ENCODE peak calls at places on chromosome 18, in nine cellular contexts. Y, T, U, E, W, P, S, C and G are unnamed samples.

GRCh38 chr18:45335644-45336043 is 279.6 kb upstream of the SLC14A2 start:
- DNase-seq in T (no peak), C (no peak), E (peak), W (no peak), S (no peak), Y (no peak), U (no peak), P (no peak), G (no peak)

GRCh38 chr18:68417826-68418225 is 297.1 kb downstream of the TMX3 start:
- DNase-seq in S (no peak), U (no peak), P (no peak), C (no peak), W (no peak), E (no peak), T (no peak), Y (no peak), G (no peak)

GRCh38 chr18:57775937-57776336 is 27.2 kb downstream of the ATP8B1 start:
- DNase-seq in E (no peak), S (no peak), P (no peak), W (no peak), T (no peak), Y (no peak), U (no peak), C (no peak), G (no peak)

GRCh38 chr18:60446821-60447220 is 74.2 kb upstream of the MC4R start:
- DNase-seq in C (no peak), W (no peak), P (no peak), T (no peak), Y (no peak), E (no peak), U (no peak), S (no peak), G (no peak)

GRCh38 chr18:13159579-13159978 is 59.0 kb upstream of the LDLRAD4 start:
- DNase-seq in W (peak), U (no peak), C (peak), T (peak), S (no peak), E (no peak), P (no peak), Y (no peak), G (no peak)

GRCh38 chr18:23356416-23356815 is 96.7 kb upstream of the RIOK3 start:
- DNase-seq in U (no peak), E (no peak), Y (no peak), C (no peak), W (no peak), S (no peak), P (no peak), T (peak), G (no peak)

GRCh38 chr18:55642191-55642590 is 54.2 kb upstream of the TCF4 start:
- DNase-seq in T (no peak), U (no peak), C (no peak), E (no peak), P (no peak), S (no peak), W (no peak), Y (no peak), G (no peak)

GRCh38 chr18:13397504-13398163 is 179.1 kb downstream of the LDLRAD4 start:
- DNase-seq in S (no peak), Y (no peak), W (no peak), E (no peak), T (no peak), C (no peak), U (no peak), P (no peak), G (no peak)

GRCh38 chr18:57959278-57959677 is 84.7 kb upstream of the NEDD4L start:
- DNase-seq in P (peak), W (no peak), E (peak), T (peak), S (no peak), C (peak), Y (peak), U (no peak), G (no peak)

GRCh38 chr18:12239426-12239825 is 14.7 kb upstream of the CIDEA start:
- DNase-seq in E (no peak), U (no peak), S (no peak), W (peak), T (no peak), P (no peak), Y (no peak), C (no peak), G (no peak)

GRCh38 chr18:59748628-59749360 is 51.6 kb upstream of the CCBE1 start:
- DNase-seq in S (no peak), U (no peak), Y (no peak), C (no peak), T (no peak), W (no peak), P (no peak), E (no peak), G (no peak)

GRCh38 chr18:31512203-31512764 is 14.3 kb downstream of the DSG2 start:
- DNase-seq in Y (peak), W (no peak), S (no peak), T (peak), U (no peak), C (peak), P (peak), E (no peak), G (no peak)

GRCh38 chr18:54086863-54087262 is 137.6 kb downstream of the MBD2 start:
- DNase-seq in S (no peak), T (no peak), U (no peak), C (no peak), Y (no peak), P (no peak), E (no peak), W (no peak), G (no peak)

GRCh38 chr18:45566025-45566740 is 49.1 kb upstream of the SLC14A2 start:
- DNase-seq in P (no peak), Y (no peak), T (no peak), W (no peak), E (no peak), U (no peak), C (no peak), S (peak), G (no peak)

GRCh38 chr18:56770873-56771272 is 119.7 kb downstream of the WDR7 start:
- DNase-seq in E (no peak), T (no peak), W (no peak), C (no peak), P (no peak), S (no peak), U (no peak), Y (no peak), G (no peak)

GRCh38 chr18:23459530-23459921 is 6.4 kb downstream of the RIOK3 start:
- DNase-seq in E (no peak), Y (no peak), T (peak), U (no peak), C (no peak), W (no peak), S (no peak), P (no peak), G (no peak)

GRCh38 chr18:5521000-5521399 is 22.8 kb downstream of the EPB41L3 start:
- DNase-seq in T (no peak), P (no peak), S (no peak), Y (no peak), C (no peak), W (no peak), U (no peak), E (no peak), G (no peak)

GRCh38 chr18:11343096-11343495 is 193.7 kb upstream of the PIEZO2 start:
- DNase-seq in W (no peak), T (no peak), C (no peak), P (no peak), E (no peak), S (no peak), Y (no peak), U (no peak), G (no peak)

GRCh38 chr18:47075098-47075883 is 39.9 kb upstream of the ELOA2 start:
- DNase-seq in S (no peak), T (no peak), E (no peak), Y (no peak), C (peak), U (no peak), W (no peak), P (peak), G (no peak)

GRCh38 chr18:50099725-50100414 is 95.1 kb downstream of the MYO5B start:
- DNase-seq in W (no peak), T (no peak), E (no peak), U (peak), P (no peak), C (no peak), Y (no peak), S (no peak), G (no peak)

GRCh38 chr18:58067611-58068010 is 23.6 kb downstream of the NEDD4L start:
- DNase-seq in S (no peak), C (no peak), Y (no peak), P (no peak), W (no peak), T (no peak), U (no peak), E (no peak), G (no peak)

GRCh38 chr18:55109818-55110414 is 150.7 kb upstream of the CCDC68 start:
- DNase-seq in T (no peak), Y (no peak), E (no peak), S (no peak), C (no peak), U (no peak), P (no peak), W (no peak), G (no peak)

DNA sequence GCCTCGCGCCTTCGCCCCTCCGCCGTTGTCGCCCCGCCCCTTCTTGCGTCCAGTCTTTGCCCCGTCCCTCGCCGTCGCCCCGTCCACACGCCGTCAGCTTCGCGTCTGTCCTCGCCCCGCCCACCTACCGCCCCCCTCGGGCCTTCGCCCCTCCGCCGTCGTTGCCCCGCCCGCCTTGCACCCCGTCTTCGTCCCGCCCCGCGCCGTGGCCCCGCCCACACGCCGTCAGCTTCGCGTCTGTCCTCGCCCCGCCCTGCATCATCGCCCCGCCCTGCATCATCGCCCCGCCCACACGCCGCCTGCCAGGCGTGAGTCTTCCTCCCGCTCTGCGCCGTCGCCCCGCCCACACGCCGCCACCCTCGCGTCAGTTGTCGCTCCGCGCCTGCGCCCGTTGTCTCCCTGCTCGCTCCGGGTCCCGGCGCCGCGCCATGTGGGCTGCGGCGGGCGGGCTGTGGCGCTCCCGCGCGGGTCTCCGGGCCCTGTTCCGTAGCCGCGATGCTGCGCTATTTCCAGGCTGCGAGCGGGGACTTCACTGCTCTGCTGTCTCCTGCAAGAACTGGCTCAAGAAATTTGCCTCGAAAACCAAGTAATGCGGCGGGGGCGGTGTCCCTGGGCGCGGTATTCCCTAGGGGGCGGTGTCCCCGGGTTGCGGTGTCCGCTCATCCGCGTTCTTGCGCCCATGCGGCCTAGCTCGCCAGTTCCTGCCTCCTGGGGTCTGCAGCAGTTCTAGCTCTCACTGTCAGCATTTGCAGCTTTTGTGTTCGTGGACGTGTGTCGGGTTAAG is at the start of gene RBFA:
- DNase-seq in U (peak), Y (peak), S (peak), W (peak), E (peak), P (peak), T (peak), C (peak), G (peak)
- TF ChIP-seq POLR2A in U (peak), Y (no peak), S (peak), W (peak), E (no peak), P (peak), T (peak), C (peak), G (no peak)

GRCh38 chr18:8212893-8213805 is 396.1 kb upstream of the RAB12 start:
- DNase-seq in S (no peak), P (no peak), E (no peak), W (no peak), U (no peak), T (no peak), Y (no peak), C (peak), G (no peak)

GRCh38 chr18:8215741-8216140 is 393.5 kb upstream of the RAB12 start:
- DNase-seq in P (no peak), U (no peak), E (no peak), W (no peak), S (no peak), C (no peak), T (no peak), Y (no peak), G (no peak)

GRCh38 chr18:8218263-8218662 is 391.0 kb upstream of the RAB12 start:
- DNase-seq in Y (no peak), T (no peak), E (no peak), P (no peak), W (no peak), S (no peak), U (no peak), C (no peak), G (no peak)

DNA sequence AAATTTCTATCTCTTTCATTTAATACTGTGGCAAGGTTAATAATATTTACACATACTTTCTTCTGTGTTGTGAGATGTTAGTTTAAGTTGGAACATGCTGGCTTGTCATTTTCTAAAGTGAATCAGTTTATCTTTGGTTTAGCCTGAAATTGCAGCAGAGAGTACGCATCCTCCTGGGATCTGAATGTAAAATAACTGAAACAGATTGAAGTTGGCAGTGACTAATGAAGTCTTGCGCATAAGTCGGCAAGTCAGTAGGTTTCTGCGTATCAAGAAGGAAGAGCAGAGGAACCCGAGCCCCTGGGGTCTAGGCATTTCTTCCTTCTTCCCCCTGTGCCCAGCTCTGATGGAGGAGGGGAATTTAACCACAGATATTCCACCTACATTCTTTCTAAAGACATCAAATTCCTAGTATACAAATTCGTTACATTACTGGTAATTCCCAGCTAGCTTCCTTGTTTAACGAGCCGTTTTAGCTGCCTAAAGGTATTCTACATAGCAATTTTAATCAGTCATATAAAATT is 392.1 kb upstream of the RAB12 start:
- DNase-seq in W (no peak), T (no peak), E (no peak), P (no peak), S (no peak), Y (no peak), C (no peak), U (no peak), G (no peak)
- TF ChIP-seq POLR2A in W (no peak), T (no peak), E (no peak), P (no peak), S (no peak), Y (no peak), C (no peak), U (no peak), G (no peak)

GRCh38 chr18:79570266-79571201 is 109.1 kb upstream of the CTDP1 start:
- DNase-seq in S (peak), P (peak), E (peak), Y (no peak), U (no peak), C (peak), W (no peak), T (no peak), G (no peak)
- TF ChIP-seq POLR2A in S (no peak), P (no peak), E (no peak), Y (no peak), U (no peak), C (no peak), W (no peak), T (no peak), G (no peak)

DNA sequence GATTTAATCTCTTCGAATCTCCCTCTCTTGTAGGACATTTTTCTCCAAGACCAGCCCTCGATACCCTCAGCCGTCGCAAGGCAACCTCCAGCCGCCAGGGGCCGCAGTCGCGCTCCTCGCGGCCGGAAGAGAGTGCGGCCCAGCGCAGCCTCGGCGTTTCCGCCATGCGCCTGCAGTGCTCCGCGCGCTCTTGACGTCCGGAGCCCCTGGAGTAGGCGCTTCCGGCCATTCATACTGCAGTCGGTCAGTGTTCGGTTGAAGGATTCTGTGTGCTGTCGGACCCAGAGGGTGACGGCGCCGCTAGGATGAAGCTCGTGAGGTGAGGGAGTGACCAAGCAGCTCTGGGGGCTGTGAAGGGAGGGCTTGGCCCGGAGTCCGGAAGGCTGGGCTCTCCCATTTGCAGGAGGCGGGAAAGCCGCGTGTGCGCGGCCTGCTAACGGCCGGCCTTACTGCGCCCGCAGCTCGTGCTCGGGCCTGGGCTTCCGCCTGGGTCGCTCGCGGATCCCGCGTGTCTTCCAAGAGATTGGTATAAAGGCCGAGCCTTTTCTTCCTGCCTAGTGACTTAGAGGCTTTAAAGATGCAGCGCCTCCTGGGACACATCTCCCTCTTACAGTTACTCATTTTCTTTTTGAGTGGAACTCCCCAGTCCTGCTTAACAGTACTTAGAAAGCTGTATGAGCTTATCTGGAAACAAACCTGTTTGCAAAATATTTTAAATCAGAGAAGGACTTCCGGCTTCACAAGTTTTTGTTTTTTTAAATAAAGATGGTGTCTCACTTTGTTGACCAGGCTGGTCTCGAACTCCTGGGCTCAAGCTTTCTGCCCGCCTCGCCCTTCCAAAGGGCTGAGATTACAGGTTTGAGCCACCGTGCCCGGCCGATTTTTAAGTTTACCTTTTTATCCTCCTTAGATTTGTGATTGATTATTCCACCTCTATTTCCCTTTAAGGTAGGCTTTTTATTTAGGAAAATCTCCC is at the start of gene SNRPD1:
- DNase-seq in E (peak), C (peak), W (peak), P (peak), Y (peak), S (peak), T (peak), U (peak), G (peak)
- TF ChIP-seq POLR2A in E (no peak), C (peak), W (peak), P (peak), Y (no peak), S (peak), T (peak), U (peak), G (no peak)

GRCh38 chr18:2978626-2979025 is 34.3 kb downstream of the LPIN2 start:
- DNase-seq in C (peak), E (no peak), W (no peak), T (no peak), S (no peak), P (no peak), Y (no peak), U (no peak), G (no peak)
- TF ChIP-seq POLR2A in C (no peak), E (no peak), W (no peak), T (no peak), S (no peak), P (no peak), Y (no peak), U (no peak), G (no peak)

GRCh38 chr18:713135-713490 is 683 bp upstream of the ENOSF1 start:
- DNase-seq in T (no peak), Y (no peak), C (no peak), S (no peak), U (no peak), E (no peak), W (no peak), P (peak), G (no peak)

GRCh38 chr18:710418-711300 is 1.8 kb downstream of the ENOSF1 start:
- DNase-seq in U (no peak), T (no peak), P (no peak), W (no peak), S (no peak), E (no peak), C (no peak), Y (no peak), G (no peak)

GRCh38 chr18:711330-711692 is 1.1 kb downstream of the ENOSF1 start:
- DNase-seq in Y (no peak), W (peak), T (no peak), C (no peak), E (no peak), S (no peak), P (peak), U (no peak), G (no peak)

GRCh38 chr18:711693-712400 is 583 bp downstream of the ENOSF1 start:
- DNase-seq in W (peak), T (peak), P (peak), C (peak), S (peak), Y (peak), U (peak), E (peak), G (no peak)

DNA sequence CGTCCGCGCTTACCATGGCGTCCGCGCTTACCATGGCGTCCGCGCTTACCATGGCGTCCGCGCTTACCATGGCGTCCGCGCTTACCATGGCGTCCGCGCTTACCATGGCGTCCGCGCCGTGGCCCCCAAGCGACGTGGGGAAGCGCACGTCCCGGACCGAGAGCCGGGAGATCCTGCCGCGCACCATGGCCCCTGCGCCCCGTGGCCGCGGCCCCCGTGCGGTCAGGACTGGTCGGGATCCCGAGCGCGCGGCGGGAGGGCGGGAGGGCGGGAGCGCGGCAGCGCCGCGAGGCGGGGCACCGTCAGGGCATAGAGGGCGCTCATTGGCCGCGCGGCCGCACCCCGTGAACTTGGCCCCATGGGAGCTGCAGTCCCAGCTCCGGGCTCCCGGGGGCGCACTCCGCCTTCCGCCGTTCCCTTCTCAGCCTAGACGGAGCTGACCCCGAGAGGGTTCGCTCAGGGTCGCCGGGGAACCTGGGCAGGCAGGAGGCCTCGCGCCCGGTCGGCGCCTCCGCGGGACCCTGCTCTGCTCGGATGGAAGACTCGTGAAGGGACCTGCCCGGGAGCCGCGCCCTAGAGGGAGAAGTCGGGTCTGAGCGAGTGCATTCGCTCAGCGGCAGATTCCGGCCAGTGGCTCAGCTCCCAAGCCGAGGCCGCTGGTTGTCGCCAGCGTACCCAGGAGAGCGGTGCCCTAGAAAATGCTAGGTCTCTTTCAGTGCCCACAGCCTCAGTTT is at the start of gene ENOSF1:
- DNase-seq in P (peak), W (peak), Y (peak), T (peak), E (peak), S (peak), C (peak), U (peak), G (no peak)
- TF ChIP-seq POLR2A in P (peak), W (peak), Y (no peak), T (peak), E (peak), S (no peak), C (peak), U (peak), G (peak)

GRCh38 chr18:75044791-75045190 is 164.1 kb downstream of the PTGR3 start:
- DNase-seq in W (no peak), T (no peak), Y (no peak), C (no peak), U (no peak), P (no peak), S (no peak), E (no peak), G (no peak)
- TF ChIP-seq POLR2A in W (no peak), T (no peak), Y (no peak), C (no peak), U (no peak), P (no peak), S (no peak), E (no peak), G (no peak)

GRCh38 chr18:48952287-48953095 is 1.7 kb upstream of the SMAD7 start:
- DNase-seq in Y (peak), P (peak), T (no peak), C (peak), E (peak), S (peak), U (peak), W (peak), G (no peak)
- TF ChIP-seq POLR2A in Y (no peak), P (peak), T (no peak), C (no peak), E (no peak), S (no peak), U (peak), W (no peak), G (no peak)